ENCODE peak calls at places on chromosomes 11 and 22, in seven cellular contexts. C is GDM1; D is ELR; Z is M059J; Y is CD14-positive monocyte; V is lung; P is stimulated activated CD4-positive, alpha-beta T cell treated with anti-CD3 and anti-CD28 coated beads, Interleukin-1b, Interleukin-23, amount 100 ng/mL, for 24 hours. X is an unnamed sample.

GRCh38 chr11:1272531-1272930 is 36.9 kb downstream of the TOLLIP start:
- DNase-seq in C (no peak), D (no peak), Z (no peak), Y (no peak), V (no peak), P (no peak), X (no peak)

GRCh38 chr11:103881518-103882070 is 154.8 kb upstream of the DDI1 start:
- DNase-seq in C (no peak), D (no peak), Z (no peak), Y (no peak), V (no peak), P (no peak), X (no peak)

GRCh38 chr11:120648706-120649250 is 137.2 kb downstream of the GRIK4 start:
- DNase-seq in C (no peak), D (no peak), Z (no peak), Y (no peak), V (peak), P (no peak), X (no peak)

GRCh38 chr11:125468025-125468424 is 28.0 kb downstream of the FEZ1 start:
- DNase-seq in C (no peak), D (no peak), Z (no peak), Y (no peak), V (no peak), P (no peak), X (no peak)

GRCh38 chr11:69352715-69353325 is 58.9 kb downstream of the MYEOV start:
- DNase-seq in C (peak), D (peak), Z (peak), Y (peak), V (peak), P (peak), X (no peak)

GRCh38 chr11:28770806-28771205 is 662.6 kb downstream of the METTL15 start:
- DNase-seq in C (no peak), D (no peak), Z (peak), Y (no peak), V (no peak), P (no peak), X (no peak)

GRCh38 chr22:33842421-33843094 is 77.7 kb downstream of the LARGE1 start:
- DNase-seq in C (no peak), D (no peak), Z (no peak), Y (no peak), V (no peak), P (no peak), X (no peak)

GRCh38 chr22:20611418-20611817 is 104.0 kb downstream of the MED15 start:
- DNase-seq in C (no peak), D (no peak), Z (no peak), Y (no peak), V (no peak), P (no peak), X (no peak)

GRCh38 chr11:57735655-57736298 is 5.5 kb upstream of the SELENOH start:
- DNase-seq in C (no peak), D (no peak), Z (no peak), Y (no peak), V (no peak), P (no peak), X (no peak)

GRCh38 chr11:84817998-84818397 is 809.1 kb downstream of the DLG2 start:
- DNase-seq in C (no peak), D (peak), Z (peak), Y (no peak), V (no peak), P (no peak), X (no peak)

GRCh38 chr11:29293825-29294224 is 723.0 kb downstream of the KCNA4 start:
- DNase-seq in C (no peak), D (peak), Z (peak), Y (no peak), V (no peak), P (no peak), X (no peak)

GRCh38 chr22:29268511-29269229 is 602 bp downstream of the EWSR1 start:
- DNase-seq in C (no peak), D (peak), Z (peak), Y (no peak), V (peak), P (no peak), X (peak)

GRCh38 chr22:20438066-20438677 is 547 bp upstream of the SCARF2 start:
- DNase-seq in C (no peak), D (peak), Z (no peak), Y (no peak), V (no peak), P (no peak), X (no peak)

GRCh38 chr22:17706451-17706900 is 67.8 kb downstream of the BID start:
- DNase-seq in C (peak), D (peak), Z (peak), Y (peak), V (peak), P (peak), X (peak)

GRCh38 chr22:37060801-37061610 is 9.5 kb downstream of the KCTD17 start:
- DNase-seq in C (no peak), D (no peak), Z (no peak), Y (no peak), V (no peak), P (no peak), X (no peak)

GRCh38 chr11:1060885-1061616 is 13.6 kb upstream of the MUC2 start:
- DNase-seq in C (no peak), D (peak), Z (peak), Y (no peak), V (no peak), P (no peak), X (no peak)

GRCh38 chr11:67040147-67040546 is 16.5 kb upstream of the RHOD start:
- DNase-seq in C (no peak), D (no peak), Z (no peak), Y (no peak), V (no peak), P (no peak), X (no peak)

GRCh38 chr11:122069946-122070345 is 46.1 kb downstream of the BLID start:
- DNase-seq in C (no peak), D (peak), Z (peak), Y (no peak), V (no peak), P (no peak), X (no peak)

GRCh38 chr11:61627831-61628753 is 47.2 kb upstream of the SYT7 start:
- DNase-seq in C (no peak), D (peak), Z (peak), Y (no peak), V (peak), P (peak), X (peak)

GRCh38 chr11:120793150-120793549 is 230.8 kb upstream of the TBCEL start:
- DNase-seq in C (no peak), D (no peak), Z (no peak), Y (no peak), V (no peak), P (no peak), X (no peak)

GRCh38 chr11:133833899-133834296 is 11.4 kb downstream of the SPATA19 start:
- DNase-seq in C (no peak), D (no peak), Z (no peak), Y (no peak), V (peak), P (no peak), X (no peak)

GRCh38 chr11:9090488-9091043 is 833 bp downstream of the SCUBE2 start:
- DNase-seq in C (no peak), D (no peak), Z (no peak), Y (no peak), V (no peak), P (no peak), X (no peak)

GRCh38 chr11:121237686-121238658 is 54.6 kb upstream of the SC5D start:
- DNase-seq in C (no peak), D (no peak), Z (peak), Y (no peak), V (no peak), P (no peak), X (peak)

GRCh38 chr11:116909245-116909644 is 71.8 kb upstream of the APOA1 start:
- DNase-seq in C (no peak), D (no peak), Z (no peak), Y (no peak), V (no peak), P (no peak), X (no peak)

GRCh38 chr11:130211781-130212401 is 52.3 kb downstream of the ST14 start:
- DNase-seq in C (no peak), D (no peak), Z (no peak), Y (no peak), V (peak), P (no peak), X (no peak)

GRCh38 chr22:20401376-20402020 is 7.5 kb downstream of the ZNF74 start:
- DNase-seq in C (no peak), D (no peak), Z (no peak), Y (no peak), V (no peak), P (no peak), X (no peak)

GRCh38 chr11:1831338-1832180 is 3.2 kb upstream of the SYT8 start:
- DNase-seq in C (no peak), D (no peak), Z (no peak), Y (peak), V (no peak), P (no peak), X (no peak)

GRCh38 chr11:79227732-79228416 is 213.0 kb downstream of the TENM4 start:
- DNase-seq in C (no peak), D (no peak), Z (no peak), Y (no peak), V (no peak), P (no peak), X (no peak)

GRCh38 chr11:125772834-125773505 is 5.7 kb downstream of the PATE2 start:
- DNase-seq in C (no peak), D (peak), Z (peak), Y (no peak), V (no peak), P (no peak), X (no peak)

GRCh38 chr11:69909561-69910518 is 90.6 kb upstream of the FGF3 start:
- DNase-seq in C (no peak), D (peak), Z (no peak), Y (peak), V (no peak), P (no peak), X (no peak)

GRCh38 chr22:38299001-38299651 is 18.1 kb downstream of the CSNK1E start:
- DNase-seq in C (no peak), D (no peak), Z (no peak), Y (no peak), V (no peak), P (no peak), X (no peak)

GRCh38 chr11:7490535-7490934 is 5.2 kb downstream of the OLFML1 start:
- DNase-seq in C (no peak), D (no peak), Z (no peak), Y (no peak), V (no peak), P (no peak), X (no peak)

GRCh38 chr22:49643466-49643865 is 184.2 kb downstream of the BRD1 start:
- DNase-seq in C (no peak), D (no peak), Z (no peak), Y (no peak), V (no peak), P (no peak), X (no peak)

GRCh38 chr22:23772315-23773246 is at the start of gene MMP11:
- DNase-seq in C (no peak), D (peak), Z (peak), Y (no peak), V (no peak), P (peak), X (peak)

GRCh38 chr11:19201737-19202605 is at the start of gene CSRP3:
- DNase-seq in C (no peak), D (no peak), Z (peak), Y (no peak), V (no peak), P (no peak), X (no peak)

GRCh38 chr22:43005106-43005505 is 9.8 kb downstream of the PACSIN2 start:
- DNase-seq in C (no peak), D (peak), Z (peak), Y (no peak), V (no peak), P (no peak), X (no peak)